ENCODE peak calls at places on chromosomes 2 and 18, in six cellular contexts. One of them, this sample, is unnamed.

GRCh38 chr2:84904717-84905174 is 710 bp upstream of the TMSB10 start:
- DNase-seq in CD4-positive, alpha-beta T cell: no peak
- DNase-seq in GDM1: no peak
- DNase-seq in T-cell: no peak
- DNase-seq in stimulated activated CD4-positive, alpha-beta T cell treated with anti-CD3 and anti-CD28 coated beads, Interleukin-15, amount 100 ng/mL, for 1 hour: no peak
- DNase-seq in Daoy: peak
- DNase-seq in this sample: peak

GRCh38 chr18:74508366-74508765 is 12.2 kb downstream of the CNDP2 start:
- DNase-seq in CD4-positive, alpha-beta T cell: no peak
- DNase-seq in GDM1: no peak
- DNase-seq in T-cell: no peak
- DNase-seq in stimulated activated CD4-positive, alpha-beta T cell treated with anti-CD3 and anti-CD28 coated beads, Interleukin-15, amount 100 ng/mL, for 1 hour: no peak
- DNase-seq in Daoy: no peak
- DNase-seq in this sample: no peak

GRCh38 chr2:98037666-98038339 is 42.1 kb upstream of the TMEM131 start:
- DNase-seq in CD4-positive, alpha-beta T cell: no peak
- DNase-seq in GDM1: no peak
- DNase-seq in T-cell: no peak
- DNase-seq in stimulated activated CD4-positive, alpha-beta T cell treated with anti-CD3 and anti-CD28 coated beads, Interleukin-15, amount 100 ng/mL, for 1 hour: no peak
- DNase-seq in Daoy: no peak
- DNase-seq in this sample: no peak

GRCh38 chr2:10422732-10423399 is 25.3 kb downstream of the ODC1 start:
- DNase-seq in CD4-positive, alpha-beta T cell: no peak
- DNase-seq in GDM1: no peak
- DNase-seq in T-cell: no peak
- DNase-seq in stimulated activated CD4-positive, alpha-beta T cell treated with anti-CD3 and anti-CD28 coated beads, Interleukin-15, amount 100 ng/mL, for 1 hour: no peak
- DNase-seq in Daoy: no peak
- DNase-seq in this sample: peak

GRCh38 chr2:26633993-26634392 is 7.2 kb downstream of the CIB4 start:
- DNase-seq in CD4-positive, alpha-beta T cell: no peak
- DNase-seq in GDM1: no peak
- DNase-seq in T-cell: no peak
- DNase-seq in stimulated activated CD4-positive, alpha-beta T cell treated with anti-CD3 and anti-CD28 coated beads, Interleukin-15, amount 100 ng/mL, for 1 hour: no peak
- DNase-seq in Daoy: no peak
- DNase-seq in this sample: peak

GRCh38 chr18:28541276-28541930 is 364.5 kb upstream of the CDH2 start:
- DNase-seq in CD4-positive, alpha-beta T cell: no peak
- DNase-seq in GDM1: no peak
- DNase-seq in T-cell: no peak
- DNase-seq in stimulated activated CD4-positive, alpha-beta T cell treated with anti-CD3 and anti-CD28 coated beads, Interleukin-15, amount 100 ng/mL, for 1 hour: no peak
- DNase-seq in Daoy: no peak
- DNase-seq in this sample: peak

GRCh38 chr2:86213056-86213455 is 13.8 kb downstream of the MRPL35 start:
- DNase-seq in CD4-positive, alpha-beta T cell: no peak
- DNase-seq in GDM1: no peak
- DNase-seq in T-cell: no peak
- DNase-seq in stimulated activated CD4-positive, alpha-beta T cell treated with anti-CD3 and anti-CD28 coated beads, Interleukin-15, amount 100 ng/mL, for 1 hour: no peak
- DNase-seq in Daoy: no peak
- DNase-seq in this sample: no peak

GRCh38 chr2:182763311-182763912 is 47.4 kb downstream of the DNAJC10 start:
- DNase-seq in CD4-positive, alpha-beta T cell: no peak
- DNase-seq in GDM1: no peak
- DNase-seq in T-cell: no peak
- DNase-seq in stimulated activated CD4-positive, alpha-beta T cell treated with anti-CD3 and anti-CD28 coated beads, Interleukin-15, amount 100 ng/mL, for 1 hour: no peak
- DNase-seq in Daoy: peak
- DNase-seq in this sample: no peak

GRCh38 chr2:17166506-17166905 is 351.7 kb downstream of the RAD51AP2 start:
- DNase-seq in CD4-positive, alpha-beta T cell: no peak
- DNase-seq in GDM1: no peak
- DNase-seq in T-cell: no peak
- DNase-seq in stimulated activated CD4-positive, alpha-beta T cell treated with anti-CD3 and anti-CD28 coated beads, Interleukin-15, amount 100 ng/mL, for 1 hour: no peak
- DNase-seq in Daoy: no peak
- DNase-seq in this sample: peak

GRCh38 chr2:172395503-172395902 is 31.9 kb upstream of the ITGA6 start:
- DNase-seq in CD4-positive, alpha-beta T cell: no peak
- DNase-seq in GDM1: peak
- DNase-seq in T-cell: no peak
- DNase-seq in stimulated activated CD4-positive, alpha-beta T cell treated with anti-CD3 and anti-CD28 coated beads, Interleukin-15, amount 100 ng/mL, for 1 hour: no peak
- DNase-seq in Daoy: no peak
- DNase-seq in this sample: no peak

GRCh38 chr2:133862400-133862977 is 294.2 kb upstream of the NCKAP5 start:
- DNase-seq in CD4-positive, alpha-beta T cell: no peak
- DNase-seq in GDM1: no peak
- DNase-seq in T-cell: no peak
- DNase-seq in stimulated activated CD4-positive, alpha-beta T cell treated with anti-CD3 and anti-CD28 coated beads, Interleukin-15, amount 100 ng/mL, for 1 hour: no peak
- DNase-seq in Daoy: peak
- DNase-seq in this sample: no peak

GRCh38 chr2:157497603-157498314 is 53.9 kb upstream of the CYTIP start:
- DNase-seq in CD4-positive, alpha-beta T cell: peak
- DNase-seq in GDM1: no peak
- DNase-seq in T-cell: no peak
- DNase-seq in stimulated activated CD4-positive, alpha-beta T cell treated with anti-CD3 and anti-CD28 coated beads, Interleukin-15, amount 100 ng/mL, for 1 hour: no peak
- DNase-seq in Daoy: no peak
- DNase-seq in this sample: no peak

GRCh38 chr2:161134547-161135518 is 25.4 kb upstream of the TANK start:
- DNase-seq in CD4-positive, alpha-beta T cell: no peak
- DNase-seq in GDM1: no peak
- DNase-seq in T-cell: no peak
- DNase-seq in stimulated activated CD4-positive, alpha-beta T cell treated with anti-CD3 and anti-CD28 coated beads, Interleukin-15, amount 100 ng/mL, for 1 hour: no peak
- DNase-seq in Daoy: peak
- DNase-seq in this sample: no peak

GRCh38 chr2:183019718-183020442 is 18.4 kb downstream of the NCKAP1 start:
- DNase-seq in CD4-positive, alpha-beta T cell: no peak
- DNase-seq in GDM1: no peak
- DNase-seq in T-cell: no peak
- DNase-seq in stimulated activated CD4-positive, alpha-beta T cell treated with anti-CD3 and anti-CD28 coated beads, Interleukin-15, amount 100 ng/mL, for 1 hour: no peak
- DNase-seq in Daoy: no peak
- DNase-seq in this sample: no peak

GRCh38 chr18:75489493-75490190 is 62.1 kb upstream of the SMIM21 start:
- DNase-seq in CD4-positive, alpha-beta T cell: no peak
- DNase-seq in GDM1: no peak
- DNase-seq in T-cell: no peak
- DNase-seq in stimulated activated CD4-positive, alpha-beta T cell treated with anti-CD3 and anti-CD28 coated beads, Interleukin-15, amount 100 ng/mL, for 1 hour: no peak
- DNase-seq in Daoy: peak
- DNase-seq in this sample: no peak

GRCh38 chr2:205703471-205703870 is 21.2 kb downstream of the NRP2 start:
- DNase-seq in CD4-positive, alpha-beta T cell: no peak
- DNase-seq in GDM1: no peak
- DNase-seq in T-cell: no peak
- DNase-seq in stimulated activated CD4-positive, alpha-beta T cell treated with anti-CD3 and anti-CD28 coated beads, Interleukin-15, amount 100 ng/mL, for 1 hour: no peak
- DNase-seq in Daoy: no peak
- DNase-seq in this sample: no peak

GRCh38 chr2:113000436-113000835 is 4.8 kb upstream of the IL36A start:
- DNase-seq in CD4-positive, alpha-beta T cell: no peak
- DNase-seq in GDM1: no peak
- DNase-seq in T-cell: no peak
- DNase-seq in stimulated activated CD4-positive, alpha-beta T cell treated with anti-CD3 and anti-CD28 coated beads, Interleukin-15, amount 100 ng/mL, for 1 hour: no peak
- DNase-seq in Daoy: no peak
- DNase-seq in this sample: no peak

GRCh38 chr2:207143131-207143473 is 22.6 kb downstream of the KLF7 start:
- DNase-seq in CD4-positive, alpha-beta T cell: no peak
- DNase-seq in GDM1: no peak
- DNase-seq in T-cell: no peak
- DNase-seq in stimulated activated CD4-positive, alpha-beta T cell treated with anti-CD3 and anti-CD28 coated beads, Interleukin-15, amount 100 ng/mL, for 1 hour: no peak
- DNase-seq in Daoy: no peak
- DNase-seq in this sample: peak

GRCh38 chr2:199471443-199472057 is 13.8 kb upstream of the SATB2 start:
- DNase-seq in CD4-positive, alpha-beta T cell: no peak
- DNase-seq in GDM1: peak
- DNase-seq in T-cell: no peak
- DNase-seq in stimulated activated CD4-positive, alpha-beta T cell treated with anti-CD3 and anti-CD28 coated beads, Interleukin-15, amount 100 ng/mL, for 1 hour: no peak
- DNase-seq in Daoy: peak
- DNase-seq in this sample: peak

GRCh38 chr2:96241227-96241626 is 24.6 kb downstream of the TMEM127 start:
- DNase-seq in CD4-positive, alpha-beta T cell: no peak
- DNase-seq in GDM1: no peak
- DNase-seq in T-cell: no peak
- DNase-seq in stimulated activated CD4-positive, alpha-beta T cell treated with anti-CD3 and anti-CD28 coated beads, Interleukin-15, amount 100 ng/mL, for 1 hour: no peak
- DNase-seq in Daoy: no peak
- DNase-seq in this sample: no peak

GRCh38 chr2:24930768-24931167 is 10.7 kb upstream of the ADCY3 start:
- DNase-seq in CD4-positive, alpha-beta T cell: no peak
- DNase-seq in GDM1: peak
- DNase-seq in T-cell: no peak
- DNase-seq in stimulated activated CD4-positive, alpha-beta T cell treated with anti-CD3 and anti-CD28 coated beads, Interleukin-15, amount 100 ng/mL, for 1 hour: no peak
- DNase-seq in Daoy: no peak
- DNase-seq in this sample: no peak

GRCh38 chr18:59458575-59458974 is 99.5 kb upstream of the LMAN1 start:
- DNase-seq in CD4-positive, alpha-beta T cell: no peak
- DNase-seq in GDM1: no peak
- DNase-seq in T-cell: no peak
- DNase-seq in stimulated activated CD4-positive, alpha-beta T cell treated with anti-CD3 and anti-CD28 coated beads, Interleukin-15, amount 100 ng/mL, for 1 hour: no peak
- DNase-seq in Daoy: no peak
- DNase-seq in this sample: no peak

GRCh38 chr2:72211777-72212515 is 64.3 kb upstream of the CYP26B1 start:
- DNase-seq in CD4-positive, alpha-beta T cell: no peak
- DNase-seq in GDM1: no peak
- DNase-seq in T-cell: no peak
- DNase-seq in stimulated activated CD4-positive, alpha-beta T cell treated with anti-CD3 and anti-CD28 coated beads, Interleukin-15, amount 100 ng/mL, for 1 hour: no peak
- DNase-seq in Daoy: peak
- DNase-seq in this sample: peak

GRCh38 chr2:2180446-2180845 is 150.6 kb downstream of the MYT1L start:
- DNase-seq in CD4-positive, alpha-beta T cell: no peak
- DNase-seq in GDM1: no peak
- DNase-seq in T-cell: no peak
- DNase-seq in stimulated activated CD4-positive, alpha-beta T cell treated with anti-CD3 and anti-CD28 coated beads, Interleukin-15, amount 100 ng/mL, for 1 hour: no peak
- DNase-seq in Daoy: no peak
- DNase-seq in this sample: no peak

GRCh38 chr2:12502759-12503158 is 214.0 kb upstream of the TRIB2 start:
- DNase-seq in CD4-positive, alpha-beta T cell: no peak
- DNase-seq in GDM1: no peak
- DNase-seq in T-cell: no peak
- DNase-seq in stimulated activated CD4-positive, alpha-beta T cell treated with anti-CD3 and anti-CD28 coated beads, Interleukin-15, amount 100 ng/mL, for 1 hour: peak
- DNase-seq in Daoy: no peak
- DNase-seq in this sample: no peak

GRCh38 chr2:28359222-28360065 is 33.2 kb upstream of the FOSL2 start:
- DNase-seq in CD4-positive, alpha-beta T cell: peak
- DNase-seq in GDM1: peak
- DNase-seq in T-cell: peak
- DNase-seq in stimulated activated CD4-positive, alpha-beta T cell treated with anti-CD3 and anti-CD28 coated beads, Interleukin-15, amount 100 ng/mL, for 1 hour: peak
- DNase-seq in Daoy: peak
- DNase-seq in this sample: peak

GRCh38 chr2:207163053-207163814 is 2.5 kb downstream of the KLF7 start:
- DNase-seq in CD4-positive, alpha-beta T cell: no peak
- DNase-seq in GDM1: no peak
- DNase-seq in T-cell: peak
- DNase-seq in stimulated activated CD4-positive, alpha-beta T cell treated with anti-CD3 and anti-CD28 coated beads, Interleukin-15, amount 100 ng/mL, for 1 hour: no peak
- DNase-seq in Daoy: peak
- DNase-seq in this sample: peak

GRCh38 chr2:68857855-68858456 is 13.2 kb downstream of the BMP10 start:
- DNase-seq in CD4-positive, alpha-beta T cell: no peak
- DNase-seq in GDM1: no peak
- DNase-seq in T-cell: no peak
- DNase-seq in stimulated activated CD4-positive, alpha-beta T cell treated with anti-CD3 and anti-CD28 coated beads, Interleukin-15, amount 100 ng/mL, for 1 hour: no peak
- DNase-seq in Daoy: no peak
- DNase-seq in this sample: no peak

GRCh38 chr2:11726384-11726783 is 20.0 kb upstream of the LPIN1 start:
- DNase-seq in CD4-positive, alpha-beta T cell: no peak
- DNase-seq in GDM1: no peak
- DNase-seq in T-cell: no peak
- DNase-seq in stimulated activated CD4-positive, alpha-beta T cell treated with anti-CD3 and anti-CD28 coated beads, Interleukin-15, amount 100 ng/mL, for 1 hour: no peak
- DNase-seq in Daoy: no peak
- DNase-seq in this sample: no peak

GRCh38 chr2:216696751-216697560 is 1.6 kb upstream of the IGFBP5 start:
- DNase-seq in CD4-positive, alpha-beta T cell: no peak
- DNase-seq in GDM1: no peak
- DNase-seq in T-cell: no peak
- DNase-seq in stimulated activated CD4-positive, alpha-beta T cell treated with anti-CD3 and anti-CD28 coated beads, Interleukin-15, amount 100 ng/mL, for 1 hour: no peak
- DNase-seq in Daoy: peak
- DNase-seq in this sample: peak

GRCh38 chr2:17573085-17573805 is 32.7 kb downstream of the VSNL1 start:
- DNase-seq in CD4-positive, alpha-beta T cell: no peak
- DNase-seq in GDM1: no peak
- DNase-seq in T-cell: no peak
- DNase-seq in stimulated activated CD4-positive, alpha-beta T cell treated with anti-CD3 and anti-CD28 coated beads, Interleukin-15, amount 100 ng/mL, for 1 hour: no peak
- DNase-seq in Daoy: no peak
- DNase-seq in this sample: no peak